ENCODE peak calls at places on chromosome X, in five cellular contexts. I, T, D, R and Z are unnamed samples.

GRCh38 chrX:131405497-131405896 is 116.4 kb upstream of the IGSF1 start:
- DNase-seq in T (peak; percentile 17), D (peak; percentile 1), R (no peak), I (no peak), Z (no peak)

GRCh38 chrX:153633607-153634180 is 13.3 kb upstream of the DUSP9 start:
- DNase-seq in I (no peak), T (no peak), R (no peak), D (no peak), Z (no peak)

GRCh38 chrX:11540532-11541377 is 125.0 kb downstream of the ARHGAP6 start:
- DNase-seq in I (no peak), D (no peak), R (peak; percentile 12), T (no peak), Z (no peak)

GRCh38 chrX:13658602-13659001 is 5.7 kb downstream of the TCEANC start:
- DNase-seq in I (peak; percentile 52), T (peak; percentile 44), R (peak; percentile 67), D (peak; percentile 75), Z (peak; percentile 6)

GRCh38 chrX:34880656-34881055 is 61.9 kb upstream of the FAM47B start:
- DNase-seq in T (no peak), I (no peak), D (peak; percentile 63), R (peak; percentile 68), Z (no peak)

GRCh38 chrX:4253092-4253491 is 539.6 kb upstream of the PRKX start:
- DNase-seq in D (no peak), T (no peak), I (no peak), R (no peak), Z (peak; percentile 14)

GRCh38 chrX:17291998-17292658 is 82.9 kb upstream of the NHS start:
- DNase-seq in D (no peak), I (no peak), R (no peak), T (peak; percentile 4), Z (no peak)

GRCh38 chrX:135605906-135606305 is 85.4 kb downstream of the INTS6L start:
- DNase-seq in R (no peak), I (no peak), D (no peak), T (no peak), Z (no peak)

GRCh38 chrX:21524008-21524407 is 134.1 kb downstream of the KLHL34 start:
- DNase-seq in T (no peak), R (peak; percentile 36), D (peak; percentile 9), I (no peak), Z (no peak)

GRCh38 chrX:23317799-23318724 is 16.6 kb upstream of the PTCHD1 start:
- DNase-seq in R (peak; percentile 21), I (no peak), D (peak; percentile 38), T (peak; percentile 61), Z (peak; percentile 47)

GRCh38 chrX:53682885-53683555 is 3.5 kb downstream of the HUWE1 start:
- DNase-seq in D (peak; percentile 43), R (peak; percentile 72), I (no peak), T (peak; percentile 50), Z (peak; percentile 61)

GRCh38 chrX:58025979-58026378 is 115.7 kb upstream of the ZXDA start:
- DNase-seq in D (peak; percentile 51), R (peak; percentile 47), I (no peak), T (peak; percentile 9), Z (peak; percentile 37)

GRCh38 chrX:55161581-55161980 is 58.6 kb upstream of the PAGE5 start:
- DNase-seq in I (no peak), R (peak; percentile 30), T (peak; percentile 51), D (no peak), Z (peak; percentile 3)

GRCh38 chrX:65300104-65300809 is 234.3 kb downstream of the LAS1L start:
- DNase-seq in R (no peak), T (peak; percentile 63), D (no peak), I (no peak), Z (peak; percentile 11)

GRCh38 chrX:47814853-47815252 is 21.8 kb upstream of the ZNF81 start:
- DNase-seq in R (peak; percentile 5), I (no peak), T (peak; percentile 13), D (no peak), Z (no peak)

GRCh38 chrX:11341274-11342256 is 48.4 kb downstream of the AMELX start:
- DNase-seq in I (no peak), R (peak; percentile 89), D (peak; percentile 88), T (no peak), Z (no peak)

GRCh38 chrX:120244735-120245498 is 5.7 kb upstream of the ZBTB33 start:
- DNase-seq in T (peak; percentile 68), R (peak; percentile 81), I (peak; percentile 85), D (peak; percentile 90), Z (peak; percentile 71)

GRCh38 chrX:78123190-78123589 is 16.3 kb downstream of the TAF9B start:
- DNase-seq in I (peak; percentile 65), R (peak; percentile 67), D (peak; percentile 85), T (no peak), Z (no peak)

GRCh38 chrX:355329-356050 is 31.2 kb downstream of the PPP2R3B start:
- DNase-seq in D (no peak), T (no peak), I (no peak), R (no peak), Z (no peak)

GRCh38 chrX:125131146-125131545 is 188.5 kb upstream of the TEX13C start:
- DNase-seq in D (peak; percentile 50), T (peak; percentile 12), R (peak; percentile 1), I (no peak), Z (no peak)

GRCh38 chrX:154840856-154841255 is 6.4 kb upstream of the SMIM9 start:
- DNase-seq in I (peak; percentile 42), R (peak; percentile 64), D (peak; percentile 67), T (no peak), Z (peak; percentile 16)

GRCh38 chrX:107675823-107676555 is 47.7 kb downstream of the PRPS1 start:
- DNase-seq in I (peak; percentile 36), R (peak; percentile 71), D (no peak), T (no peak), Z (no peak)

GRCh38 chrX:109629310-109629709 is 4.3 kb upstream of the KCNE5 start:
- DNase-seq in R (no peak), D (no peak), I (no peak), T (no peak), Z (no peak)

GRCh38 chrX:114465689-114466088 is 118.2 kb upstream of the HTR2C start:
- DNase-seq in D (no peak), R (no peak), T (no peak), I (no peak), Z (no peak)

GRCh38 chrX:154513662-154514204 is 2.3 kb downstream of the FAM3A start:
- DNase-seq in I (no peak), T (no peak), D (no peak), R (no peak), Z (no peak)

GRCh38 chrX:108275732-108276131 is 162.5 kb downstream of the COL4A6 start:
- DNase-seq in I (no peak), R (no peak), T (no peak), D (no peak), Z (no peak)

GRCh38 chrX:152897216-152898144 is at the start of gene ZNF185:
- DNase-seq in I (peak; percentile 81), T (peak; percentile 89), R (peak; percentile 13), D (peak; percentile 76), Z (no peak)

GRCh38 chrX:1506916-1507315 is 30.1 kb downstream of the P2RY8 start:
- DNase-seq in D (no peak), T (no peak), R (no peak), I (no peak), Z (peak; percentile 2)

GRCh38 chrX:85244411-85245210 is 820 bp downstream of the ZNF711 start:
- DNase-seq in T (peak; percentile 64), R (peak; percentile 13), D (no peak), I (no peak), Z (peak; percentile 53)

DNA sequence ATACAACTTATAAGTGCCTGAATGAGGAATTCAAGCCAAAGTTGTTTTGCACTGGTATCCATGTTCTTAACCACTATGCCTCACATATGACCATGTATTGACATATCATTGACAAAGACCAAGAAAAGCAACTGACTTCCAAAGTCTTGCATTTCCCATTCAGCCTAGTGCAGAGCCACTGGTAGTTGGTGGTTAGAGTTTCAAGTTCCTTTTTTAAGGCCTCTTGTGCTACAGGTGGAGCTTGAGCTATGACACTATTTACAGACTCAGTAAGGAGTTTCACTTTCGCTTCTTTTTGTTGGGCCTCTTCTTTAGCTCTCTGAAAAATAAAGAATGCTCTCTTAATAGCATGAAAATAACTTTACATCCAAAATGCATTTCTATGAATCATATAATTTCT is 763.0 kb downstream of the DMD start:
- DNase-seq in T (no peak), R (no peak), I (no peak), D (no peak), Z (peak; percentile 8)
- H3K4me2 ChIP-seq in T (no peak overlapping the region), R (no peak overlapping the region), I (peak overlapping the region; percentile 34), D (no peak overlapping the region), Z (peak overlapping the region; percentile 36)

GRCh38 chrX:89124985-89125384 is 378.0 kb downstream of the CPXCR1 start:
- DNase-seq in T (no peak), I (no peak), D (no peak), R (no peak), Z (no peak)
- H3K27ac ChIP-seq in T (no peak overlapping the region), I (no peak overlapping the region), D (no peak overlapping the region), R (no peak overlapping the region), Z (no peak overlapping the region)

GRCh38 chrX:46310815-46311497 is 234.3 kb downstream of the ZNF674 start:
- DNase-seq in R (peak; percentile 33), T (no peak), I (no peak), D (no peak), Z (no peak)
- H3K27me3 ChIP-seq in R (no peaks in the 10 kb centered on the region), T (no peaks in the 10 kb centered on the region), I (no peaks in the 10 kb centered on the region), D (no peaks in the 10 kb centered on the region), Z (no peaks in the 10 kb centered on the region)

DNA sequence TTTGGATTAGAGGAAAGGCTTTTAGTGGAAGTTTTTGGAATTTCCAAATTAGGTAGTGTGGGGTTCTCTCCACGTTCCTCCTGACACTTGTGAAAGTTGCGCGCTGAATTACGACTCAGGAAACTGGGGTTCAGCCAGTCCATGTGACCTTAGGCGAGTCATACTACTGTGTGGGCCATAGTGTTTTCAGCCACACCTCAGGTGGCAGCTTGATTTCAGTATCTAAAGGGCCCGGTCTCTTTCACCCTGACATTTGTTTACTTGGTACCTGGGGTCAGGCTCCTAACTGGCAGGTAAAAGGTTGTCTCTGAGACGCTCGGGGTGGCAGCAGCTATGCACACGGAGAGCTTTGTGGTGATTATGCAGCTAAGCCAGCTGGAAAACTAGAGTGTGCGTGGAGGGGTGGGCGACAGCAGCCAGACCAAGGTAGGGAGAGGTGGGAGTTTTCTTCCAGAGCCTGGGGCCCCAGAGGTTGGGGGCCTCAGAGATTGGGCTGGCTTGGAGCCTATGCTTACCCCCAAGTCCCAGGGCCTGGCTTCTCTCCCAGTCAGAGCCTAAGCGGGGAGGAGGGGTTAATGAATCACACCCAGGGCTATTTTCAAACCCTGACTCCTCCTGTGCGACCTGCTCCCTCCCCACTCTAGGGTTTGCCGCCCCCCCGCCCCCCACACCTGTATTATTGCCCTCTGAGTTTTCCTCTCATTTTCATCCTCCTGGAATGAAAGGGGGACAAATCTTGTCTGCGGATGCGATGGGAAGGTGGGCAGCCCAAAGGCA is 47.2 kb downstream of the STARD8 start:
- DNase-seq in T (no peak), R (peak; percentile 45), I (no peak), D (no peak), Z (no peak)
- H3K4me2 ChIP-seq in T (peak overlapping the region; percentile 77), R (peak overlapping the region; percentile 71), I (peak overlapping the region; percentile 73), D (peak overlapping the region; percentile 80), Z (no peak overlapping the region)

DNA sequence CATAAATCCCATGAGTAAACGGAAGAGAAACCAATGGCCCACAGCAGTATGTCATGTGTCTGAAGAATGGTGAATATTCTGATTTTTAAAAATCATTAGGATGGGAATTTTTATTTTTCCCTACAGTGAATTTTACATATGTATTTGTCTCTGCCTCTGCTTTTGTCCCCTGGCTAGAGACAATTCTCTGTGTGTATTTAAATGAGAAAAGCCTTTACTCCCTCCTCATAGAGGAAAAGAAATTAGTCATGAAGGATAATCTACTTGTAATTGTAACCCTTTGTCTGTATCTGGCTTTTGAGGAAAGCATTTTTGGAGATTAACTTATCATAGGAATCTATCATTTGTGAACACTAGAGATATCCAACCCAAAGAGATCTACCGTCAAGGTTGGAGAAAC is 152.0 kb downstream of the THOC2 start:
- DNase-seq in T (no peak), R (no peak), I (no peak), D (no peak), Z (no peak)
- H3K27ac ChIP-seq in T (no peak overlapping the region), R (no peak overlapping the region), I (no peak overlapping the region), D (no peak overlapping the region), Z (no peak overlapping the region)